ENCODE peak calls at places on chromosomes 7 and 10, in nine cellular contexts. F is stimulated activated CD4-positive, alpha-beta T cell treated with anti-CD3 and anti-CD28 coated beads, Interleukin-15, amount 100 ng/mL, for 24 hours; L is activated T-helper 1 cell treated with anti-CD3 and anti-CD28 coated beads, Interleukin-12 subunit alpha, Interleukin-12 subunit beta, Interleukin-2, Interleukin-4 antibody, amounts not matched to agents 30 ng/mL and 10 ng/mL and 1 ng/mL, durations not matched to agents 14 hours and 24 hours and 36 hours; G is NCI-H460; D is skeletal muscle cell; I is HCT116; Z is right cardiac atrium; C is stimulated activated CD8-positive, alpha-beta memory T cell treated with anti-CD3 and anti-CD28 coated beads, Interleukin-4, amount 100 ng/mL, for 1 hour; X is CD8-positive, alpha-beta T cell. U is an unnamed sample.

GRCh38 chr10:90421874-90422273 is 436.0 kb downstream of the HTR7 start:
- DNase-seq in Z (no peak), I (no peak), G (no peak), C (no peak), X (no peak), F (no peak), D (no peak), L (no peak), U (no peak)

GRCh38 chr10:95375418-95375817 is 84.6 kb upstream of the PDLIM1 start:
- DNase-seq in X (no peak), C (no peak), Z (no peak), I (no peak), D (no peak), F (no peak), L (no peak), G (no peak), U (no peak)

GRCh38 chr10:75211007-75211735 is 575 bp downstream of the VDAC2 start:
- DNase-seq in C (no peak), F (peak), D (no peak), L (no peak), X (no peak), I (no peak), G (peak), Z (no peak), U (peak)

GRCh38 chr10:122326385-122326784 is 48.1 kb upstream of the PLEKHA1 start:
- DNase-seq in G (no peak), I (no peak), L (no peak), Z (no peak), F (no peak), X (no peak), C (no peak), D (no peak), U (no peak)

GRCh38 chr10:125662616-125663015 is 20.3 kb downstream of the TEX36 start:
- DNase-seq in G (no peak), X (no peak), D (no peak), I (peak), L (no peak), F (no peak), C (no peak), Z (no peak), U (no peak)

GRCh38 chr7:14071045-14071444 is 81.6 kb upstream of the ETV1 start:
- DNase-seq in I (no peak), G (no peak), Z (no peak), C (no peak), D (no peak), L (no peak), X (no peak), F (no peak), U (no peak)

GRCh38 chr7:92763636-92764423 is 72.5 kb downstream of the CDK6 start:
- DNase-seq in F (peak), Z (no peak), I (peak), X (no peak), L (no peak), D (no peak), C (no peak), G (peak), U (no peak)

GRCh38 chr10:52283174-52283573 is 30.9 kb upstream of the DKK1 start:
- DNase-seq in X (no peak), D (peak), I (no peak), G (no peak), C (no peak), F (no peak), Z (no peak), L (no peak), U (no peak)

GRCh38 chr10:80453392-80453714 is 757 bp upstream of the TSPAN14 start:
- DNase-seq in C (no peak), D (no peak), L (no peak), Z (no peak), F (no peak), G (no peak), I (no peak), X (no peak), U (no peak)

GRCh38 chr10:73810358-73810734 is 1.1 kb downstream of the NDST2 start:
- DNase-seq in F (no peak), D (no peak), I (no peak), Z (no peak), G (no peak), L (no peak), X (no peak), C (no peak), U (no peak)

GRCh38 chr10:131196176-131196885 is 115.2 kb downstream of the TCERG1L start:
- DNase-seq in X (no peak), I (no peak), F (no peak), Z (peak), D (no peak), L (no peak), C (no peak), G (no peak), U (no peak)

GRCh38 chr7:23347007-23347681 is 48.0 kb downstream of the MALSU1 start:
- DNase-seq in C (no peak), G (no peak), D (no peak), F (no peak), Z (no peak), L (no peak), I (no peak), X (no peak), U (no peak)